ENCODE peak calls at places on chromosomes 3 and 15, in seven cellular contexts. Q is progenitor cell of endocrine pancreas, T is HCT116, C is H9, M is lower lobe of right lung, Z is adrenal gland, Y is stomach. X is an unnamed sample.

GRCh38 chr3:115615451-115615850 is 7.9 kb upstream of the GAP43 start:
- DNase-seq in Q (no peak), T (no peak), C (no peak), M (no peak), Z (no peak), Y (no peak), X (no peak)

GRCh38 chr15:57529748-57530147 is 62.0 kb upstream of the MYZAP start:
- DNase-seq in Q (no peak), T (no peak), C (no peak), M (no peak), Z (no peak), Y (no peak), X (no peak)

GRCh38 chr3:149579838-149580542 is 77.8 kb downstream of the WWTR1 start:
- DNase-seq in Q (no peak), T (peak; percentile 86), C (no peak), M (no peak), Z (no peak), Y (no peak), X (no peak)

GRCh38 chr3:171758109-171758508 is 52.2 kb downstream of the PLD1 start:
- DNase-seq in Q (no peak), T (no peak), C (no peak), M (no peak), Z (no peak), Y (no peak), X (no peak)

GRCh38 chr15:33693166-33693830 is 275.0 kb upstream of the CHRM5 start:
- DNase-seq in Q (no peak), T (no peak), C (no peak), M (no peak), Z (no peak), Y (no peak), X (no peak)

GRCh38 chr3:104596551-104596950 is 770.2 kb upstream of the ALCAM start:
- DNase-seq in Q (no peak), T (peak; percentile 45), C (peak; percentile 29), M (no peak), Z (no peak), Y (no peak), X (no peak)

GRCh38 chr3:44476181-44476599 is 1.3 kb downstream of the ZNF445 start:
- DNase-seq in Q (no peak), T (no peak), C (no peak), M (no peak), Z (no peak), Y (no peak), X (no peak)

GRCh38 chr3:14142567-14143270 is 17.9 kb downstream of the TMEM43 start:
- DNase-seq in Q (no peak), T (no peak), C (no peak), M (no peak), Z (peak; percentile 50), Y (no peak), X (no peak)

GRCh38 chr3:115286529-115287197 is 139.6 kb upstream of the ZBTB20 start:
- DNase-seq in Q (no peak), T (no peak), C (no peak), M (no peak), Z (no peak), Y (no peak), X (no peak)

GRCh38 chr3:122794483-122794778 is 438 bp upstream of the SLC49A4 start:
- DNase-seq in Q (no peak), T (no peak), C (no peak), M (no peak), Z (no peak), Y (no peak), X (no peak)

GRCh38 chr3:110384601-110385000 is 687.0 kb upstream of the NECTIN3 start:
- DNase-seq in Q (no peak), T (no peak), C (no peak), M (no peak), Z (no peak), Y (no peak), X (no peak)

GRCh38 chr3:59084598-59084997 is 34.8 kb upstream of the CFAP20DC start:
- DNase-seq in Q (no peak), T (no peak), C (no peak), M (no peak), Z (no peak), Y (no peak), X (no peak)

GRCh38 chr15:89136818-89137772 is 48.8 kb downstream of the ABHD2 start:
- DNase-seq in Q (no peak), T (no peak), C (no peak), M (no peak), Z (peak; percentile 90), Y (no peak), X (no peak)

GRCh38 chr3:55634345-55634744 is 147.2 kb upstream of the WNT5A start:
- DNase-seq in Q (no peak), T (no peak), C (no peak), M (no peak), Z (no peak), Y (no peak), X (no peak)

GRCh38 chr3:55639886-55640765 is 153.0 kb upstream of the WNT5A start:
- DNase-seq in Q (no peak), T (no peak), C (no peak), M (no peak), Z (no peak), Y (no peak), X (no peak)

GRCh38 chr3:55639143-55639542 is 152.0 kb upstream of the WNT5A start:
- DNase-seq in Q (no peak), T (no peak), C (no peak), M (no peak), Z (no peak), Y (no peak), X (no peak)

GRCh38 chr3:55636300-55637195 is 149.4 kb upstream of the WNT5A start:
- DNase-seq in Q (no peak), T (no peak), C (no peak), M (no peak), Z (no peak), Y (no peak), X (no peak)

DNA sequence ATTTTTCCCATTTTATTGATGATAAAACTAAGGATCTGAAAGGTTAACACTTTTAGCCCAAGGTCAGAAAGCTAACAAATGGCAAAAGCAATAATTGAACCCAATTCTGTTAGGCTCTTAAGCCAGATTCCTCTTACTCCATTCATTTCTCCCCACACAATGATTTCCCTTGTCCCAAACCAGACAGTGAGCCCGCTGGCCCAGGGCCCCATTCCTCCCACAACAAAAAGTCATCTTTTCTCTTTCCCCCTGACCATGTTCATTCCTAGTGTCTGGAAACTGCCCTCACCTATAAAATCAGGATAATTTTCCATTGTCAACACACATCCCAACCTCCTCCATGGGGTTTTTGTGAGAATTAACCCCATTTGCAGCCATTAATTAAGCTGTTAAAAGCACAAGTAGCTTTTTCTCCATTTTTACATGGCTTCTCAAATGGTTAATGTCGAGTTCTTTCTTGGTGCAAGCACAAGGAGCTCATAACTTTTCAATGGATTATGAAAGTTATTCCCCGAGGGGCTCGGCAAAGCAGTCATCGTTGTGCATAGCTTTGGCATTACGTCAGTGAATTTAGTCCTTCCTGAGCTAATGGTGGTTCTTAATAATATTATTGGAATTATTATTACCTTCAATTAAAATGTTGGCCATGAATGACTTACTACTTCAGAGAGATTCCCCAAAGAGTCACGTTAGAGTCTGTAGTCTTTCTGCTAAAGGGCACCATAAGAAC is 151.0 kb upstream of the WNT5A start:
- DNase-seq in Q (no peak), T (no peak), C (no peak), M (no peak), Z (no peak), Y (no peak), X (no peak)
- TF ChIP-seq CTCF in Q (no peak), T (no peak), C (no peak), M (no peak), Z (no peak), Y (no peak), X (no peak)

DNA sequence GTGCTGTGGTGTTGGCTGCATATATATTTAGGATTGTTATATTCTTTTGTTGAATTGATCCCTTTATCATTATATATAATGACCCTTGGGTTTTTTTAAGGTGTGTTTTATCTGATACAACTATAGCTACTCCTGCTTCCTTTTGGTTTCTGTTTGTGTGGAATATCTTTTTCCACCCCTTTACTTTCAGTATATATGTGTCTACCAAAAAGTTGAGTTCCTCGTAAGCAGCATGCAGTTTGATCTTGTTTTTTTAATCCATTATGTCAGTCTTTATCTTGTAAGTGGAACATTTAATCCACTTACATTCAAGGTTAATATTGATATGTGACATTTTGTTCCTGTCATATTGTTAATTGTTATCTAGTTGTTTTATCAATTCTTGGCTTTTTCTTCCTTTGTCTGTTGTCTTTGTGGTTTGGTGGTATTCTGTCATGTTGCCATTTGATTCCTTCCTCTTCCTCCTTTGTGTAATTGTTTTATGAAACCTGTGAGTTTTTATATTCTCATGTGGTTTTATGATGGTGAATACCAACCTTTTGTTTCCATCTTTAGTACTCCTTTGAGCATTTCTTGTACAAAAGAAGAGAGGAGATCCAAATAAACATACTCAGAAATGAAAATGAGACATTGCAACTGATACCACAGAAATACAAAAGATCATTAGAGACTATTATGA is 43.3 kb upstream of the XCR1 start:
- DNase-seq in Q (no peak), T (no peak), C (no peak), M (no peak), Z (no peak), Y (no peak), X (no peak)
- TF ChIP-seq CTCF in Q (no peak), T (no peak), C (no peak), M (no peak), Z (no peak), Y (no peak), X (no peak)

GRCh38 chr3:168951884-168952283 is 711.6 kb downstream of the MECOM start:
- DNase-seq in Q (no peak), T (no peak), C (no peak), M (no peak), Z (no peak), Y (no peak), X (no peak)

GRCh38 chr3:168956087-168956486 is 707.4 kb downstream of the MECOM start:
- DNase-seq in Q (no peak), T (no peak), C (no peak), M (peak; percentile 49), Z (no peak), Y (no peak), X (no peak)

GRCh38 chr3:168951368-168951767 is 712.1 kb downstream of the MECOM start:
- DNase-seq in Q (no peak), T (peak; percentile 24), C (no peak), M (no peak), Z (no peak), Y (no peak), X (no peak)

DNA sequence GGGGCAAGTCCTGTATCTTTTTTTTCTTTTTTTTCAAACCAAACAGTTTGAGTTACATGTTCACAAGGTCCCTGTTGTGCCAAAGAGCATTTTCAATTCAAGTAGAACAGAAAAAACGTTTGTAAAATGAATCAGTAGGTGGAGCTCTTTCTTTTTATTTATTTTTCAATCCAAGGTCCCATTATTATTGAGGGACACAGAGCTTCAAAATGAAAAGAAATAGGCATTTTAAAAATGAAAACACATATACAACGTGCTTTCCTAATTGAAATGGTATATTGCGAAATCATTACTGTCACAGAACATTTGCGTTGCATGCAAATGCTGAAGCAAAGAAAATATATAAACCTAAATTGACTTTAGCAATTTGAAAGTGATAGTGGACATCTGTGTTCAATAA is 711.0 kb downstream of the MECOM start:
- DNase-seq in Q (no peak), T (peak; percentile 7), C (no peak), M (no peak), Z (no peak), Y (no peak), X (no peak)
- TF ChIP-seq CTCF in Q (no peak), T (peak; percentile 16), C (no peak), M (no peak), Z (no peak), Y (peak; percentile 36), X (no peak)

DNA sequence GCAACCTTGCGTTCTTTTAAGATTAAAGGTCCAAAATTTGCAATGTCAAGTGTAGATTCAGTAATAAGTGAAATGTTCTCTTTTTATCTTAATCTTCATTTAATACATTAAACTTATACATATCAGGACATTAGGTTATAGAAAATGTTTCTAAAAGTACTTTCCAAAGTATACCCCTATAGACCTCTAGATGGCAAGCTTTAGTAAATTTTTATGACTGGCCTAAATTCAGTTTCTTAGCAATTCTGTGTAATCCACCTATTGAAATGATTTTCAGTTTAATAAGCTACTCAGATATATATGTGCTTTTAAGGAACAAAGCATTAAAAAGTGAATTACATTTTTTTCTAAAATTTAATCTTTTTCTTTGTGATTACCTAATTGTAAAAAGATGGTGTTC is 342.2 kb downstream of the GBE1 start:
- DNase-seq in Q (no peak), T (no peak), C (no peak), M (no peak), Z (no peak), Y (no peak), X (no peak)
- TF ChIP-seq CTCF in Q (peak; percentile 59), T (no peak), C (peak; percentile 66), M (peak; percentile 49), Z (peak; percentile 51), Y (no peak), X (peak; percentile 48)

X was measured in mesothelial cell of epicardium.